ENCODE peak calls at places on chromosomes 7 and 10, in four cellular contexts. E is GM12878, L is HepG2, Q is K562. R is an unnamed sample.

GRCh38 chr7:2109936-2110585 is 122.7 kb downstream of the MAD1L1 start:
- DNase-seq in E (peak), L (peak), Q (peak), R (no peak)

GRCh38 chr7:157613575-157614322 is 276.9 kb downstream of the DNAJB6 start:
- DNase-seq in E (no peak), L (no peak), Q (no peak), R (no peak)

GRCh38 chr7:108299251-108300014 is 156.8 kb downstream of the NRCAM start:
- DNase-seq in E (no peak), L (no peak), Q (no peak), R (no peak)

GRCh38 chr10:18822156-18822555 is 162.9 kb downstream of the ARL5B start:
- DNase-seq in E (no peak), L (peak), Q (no peak), R (peak)

GRCh38 chr10:123642697-123643096 is 23.5 kb upstream of the GPR26 start:
- DNase-seq in E (no peak), L (peak), Q (no peak), R (no peak)

GRCh38 chr7:1695800-1696454 is 25.9 kb downstream of the ELFN1 start:
- DNase-seq in E (no peak), L (no peak), Q (no peak), R (no peak)

GRCh38 chr10:29951441-29951931 is 107.9 kb downstream of the JCAD start:
- DNase-seq in E (no peak), L (no peak), Q (no peak), R (no peak)

GRCh38 chr10:21264271-21264670 is 261.2 kb downstream of the SKIDA1 start:
- DNase-seq in E (no peak), L (no peak), Q (no peak), R (no peak)

GRCh38 chr7:556837-557555 is 37.4 kb upstream of the PDGFA start:
- DNase-seq in E (no peak), L (no peak), Q (no peak), R (no peak)

GRCh38 chr7:123682690-123683089 is 27.0 kb downstream of the LMOD2 start:
- DNase-seq in E (no peak), L (peak), Q (peak), R (peak)

GRCh38 chr7:40306596-40306995 is 171.8 kb downstream of the SUGCT start:
- DNase-seq in E (no peak), L (no peak), Q (no peak), R (no peak)

GRCh38 chr7:132516042-132516840 is 60.0 kb downstream of the PLXNA4 start:
- DNase-seq in E (no peak), L (peak), Q (no peak), R (no peak)

GRCh38 chr10:100866010-100866409 is 46.8 kb upstream of the SLF2 start:
- DNase-seq in E (no peak), L (no peak), Q (no peak), R (no peak)

GRCh38 chr7:44534501-44534900 is 6.6 kb downstream of the NPC1L1 start:
- DNase-seq in E (no peak), L (peak), Q (peak), R (peak)

GRCh38 chr7:26988975-26989374 is 106.8 kb downstream of the HOXA1 start:
- DNase-seq in E (no peak), L (no peak), Q (no peak), R (no peak)

GRCh38 chr7:26992670-26993069 is 103.1 kb downstream of the HOXA1 start:
- DNase-seq in E (no peak), L (no peak), Q (no peak), R (no peak)

GRCh38 chr7:26995664-26996063 is 100.1 kb downstream of the HOXA1 start:
- DNase-seq in E (no peak), L (no peak), Q (no peak), R (peak)

GRCh38 chr7:26990268-26990667 is 105.5 kb downstream of the HOXA1 start:
- DNase-seq in E (no peak), L (no peak), Q (no peak), R (no peak)

GRCh38 chr7:26993816-26994810 is 101.7 kb downstream of the HOXA1 start:
- DNase-seq in E (no peak), L (no peak), Q (no peak), R (no peak)
- TF ChIP-seq FOXK2 in E (no peak), L (no peak), Q (no peak), R (no peak)

DNA sequence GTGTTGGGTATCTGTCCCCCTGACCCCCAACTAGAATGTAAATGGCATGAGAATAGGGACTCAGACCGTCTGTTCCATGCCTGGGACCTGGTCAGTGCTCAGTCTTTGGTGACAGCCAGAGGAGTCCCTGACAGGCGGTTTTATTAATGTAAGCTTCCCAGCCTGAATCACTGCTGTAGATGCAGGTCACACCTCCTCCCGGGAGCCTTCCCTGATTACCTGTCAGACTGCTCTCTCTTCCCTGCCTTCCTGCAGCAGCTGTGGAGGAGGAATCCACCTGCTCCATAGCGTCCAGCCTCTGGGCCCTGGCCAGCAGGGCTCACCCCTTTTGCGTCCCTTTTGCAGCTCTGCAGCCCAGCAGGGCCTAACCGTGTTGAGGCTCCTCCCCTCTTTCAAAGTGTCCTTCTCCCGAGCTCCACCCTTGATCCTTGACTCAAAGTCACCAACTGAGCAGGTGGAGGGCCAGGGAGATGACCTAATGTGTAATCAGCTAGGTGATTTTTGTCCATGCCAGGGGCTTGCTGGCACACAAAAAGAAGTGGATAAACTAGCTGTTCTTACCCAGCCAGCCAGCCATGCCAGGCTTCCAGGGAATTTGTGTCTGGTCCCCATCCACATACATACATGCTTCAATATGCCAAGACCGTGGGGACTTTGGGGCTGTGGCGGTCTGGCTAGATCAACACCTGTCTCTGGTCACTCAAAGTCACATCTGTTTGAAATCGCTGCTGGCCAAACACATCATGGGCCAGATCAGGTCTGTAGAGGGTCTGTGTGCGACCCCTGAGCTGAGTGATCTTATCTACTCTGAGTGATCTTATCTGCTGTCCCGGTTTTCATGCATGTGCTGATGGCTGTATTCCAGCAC is 195.1 kb downstream of the CCDC3 start:
- DNase-seq in E (no peak), L (no peak), Q (no peak), R (no peak)
- TF ChIP-seq FOXK2 in E (no peak), L (no peak), Q (no peak), R (no peak)

GRCh38 chr10:15487376-15487775 is 116.3 kb upstream of the FAM171A1 start:
- DNase-seq in E (no peak), L (no peak), Q (no peak), R (no peak)

GRCh38 chr10:15485027-15485426 is 113.9 kb upstream of the FAM171A1 start:
- DNase-seq in E (no peak), L (no peak), Q (no peak), R (no peak)

GRCh38 chr10:15485684-15486316 is 114.7 kb upstream of the FAM171A1 start:
- DNase-seq in E (no peak), L (no peak), Q (no peak), R (no peak)

GRCh38 chr10:15484128-15484527 is 113.0 kb upstream of the FAM171A1 start:
- DNase-seq in E (no peak), L (no peak), Q (no peak), R (no peak)

GRCh38 chr10:15486404-15486803 is 115.3 kb upstream of the FAM171A1 start:
- DNase-seq in E (no peak), L (no peak), Q (no peak), R (peak)
- TF ChIP-seq FOXK2 in E (no peak), L (no peak), Q (no peak), R (no peak)

GRCh38 chr7:101151908-101152651 is 2.2 kb upstream of the AP1S1 start:
- DNase-seq in E (no peak), L (no peak), Q (no peak), R (no peak)
- TF ChIP-seq FOXK2 in E (no peak), L (no peak), Q (no peak), R (no peak)